ENCODE peak calls at places on chromosomes 2 and 18, in seven cellular contexts. U, R, I, T, J, F and K are unnamed samples.

GRCh38 chr2:210225461-210225798 is 183 bp upstream of the ACADL start:
- DNase-seq in U (no peak), R (no peak), I (no peak), T (no peak), J (no peak), F (no peak), K (no peak)

GRCh38 chr2:241811209-241811951 is 2.4 kb downstream of the NEU4 start:
- DNase-seq in U (no peak), R (no peak), I (no peak), T (no peak), J (no peak), F (no peak), K (no peak)

GRCh38 chr18:49161627-49162026 is 210.9 kb upstream of the SMAD7 start:
- DNase-seq in U (no peak), R (no peak), I (no peak), T (no peak), J (no peak), F (no peak), K (no peak)

GRCh38 chr2:237864030-237864931 is 4.9 kb downstream of the RAMP1 start:
- DNase-seq in U (no peak), R (no peak), I (no peak), T (no peak), J (no peak), F (no peak), K (no peak)

GRCh38 chr2:134002391-134002790 is 251.5 kb upstream of the MGAT5 start:
- DNase-seq in U (no peak), R (no peak), I (no peak), T (no peak), J (no peak), F (no peak), K (no peak)

GRCh38 chr18:29560270-29560669 is 1383.3 kb upstream of the CDH2 start:
- DNase-seq in U (no peak), R (no peak), I (no peak), T (no peak), J (no peak), F (no peak), K (no peak)

GRCh38 chr2:170017848-170018492 is 160.0 kb upstream of the MYO3B start:
- DNase-seq in U (no peak), R (no peak), I (no peak), T (no peak), J (no peak), F (no peak), K (no peak)

GRCh38 chr18:47932603-47933002 is 2.1 kb upstream of the SMAD2 start:
- DNase-seq in U (no peak), R (no peak), I (no peak), T (no peak), J (no peak), F (no peak), K (no peak)

GRCh38 chr2:186612555-186613440 is 22.9 kb downstream of the ITGAV start:
- DNase-seq in U (no peak), R (no peak), I (no peak), T (no peak), J (no peak), F (no peak), K (no peak)

GRCh38 chr2:74708883-74709282 is 54.8 kb downstream of the SEMA4F start:
- DNase-seq in U (no peak), R (no peak), I (no peak), T (no peak), J (no peak), F (no peak), K (no peak)

GRCh38 chr2:165698621-165698946 is 95.5 kb downstream of the GALNT3 start:
- DNase-seq in U (no peak), R (no peak), I (peak; percentile 38), T (no peak), J (peak; percentile 62), F (peak; percentile 51), K (peak; percentile 44)

GRCh38 chr2:53856272-53856671 is 3.5 kb downstream of the GPR75 start:
- DNase-seq in U (no peak), R (no peak), I (no peak), T (no peak), J (no peak), F (no peak), K (no peak)

GRCh38 chr2:236569593-236569973 is at the start of gene ACKR3:
- DNase-seq in U (peak; percentile 26), R (peak; percentile 77), I (peak; percentile 76), T (no peak), J (peak; percentile 30), F (peak; percentile 81), K (peak; percentile 32)

GRCh38 chr2:128693630-128694029 is 375.0 kb upstream of the HS6ST1 start:
- DNase-seq in U (no peak), R (no peak), I (no peak), T (no peak), J (no peak), F (no peak), K (no peak)

GRCh38 chr2:43592443-43592842 is 3.4 kb downstream of the THADA start:
- DNase-seq in U (no peak), R (no peak), I (no peak), T (no peak), J (no peak), F (no peak), K (no peak)

GRCh38 chr2:100810603-100811145 is 9.3 kb upstream of the NPAS2 start:
- DNase-seq in U (no peak), R (no peak), I (no peak), T (no peak), J (no peak), F (no peak), K (no peak)

GRCh38 chr2:191666241-191666640 is 11.7 kb upstream of the NABP1 start:
- DNase-seq in U (no peak), R (no peak), I (no peak), T (no peak), J (no peak), F (no peak), K (no peak)

GRCh38 chr2:20450201-20451108 is 3.6 kb downstream of the RHOB start:
- DNase-seq in U (no peak), R (no peak), I (no peak), T (no peak), J (no peak), F (no peak), K (no peak)

GRCh38 chr2:141392517-141393213 is 738.2 kb downstream of the LRP1B start:
- DNase-seq in U (no peak), R (no peak), I (no peak), T (no peak), J (no peak), F (no peak), K (no peak)